ENCODE peak calls at places on chromosomes 3 and 15, in four cellular contexts. X is breast epithelium; G is CD4-positive, CD25-positive, alpha-beta regulatory T cell; Y is psoas muscle. B is an unnamed sample.

GRCh38 chr3:182284793-182285192 is 508.5 kb upstream of the ATP11B start:
- DNase-seq in X (no peak), G (no peak), Y (no peak), B (no peak)

GRCh38 chr3:65233561-65233960 is 545.8 kb upstream of the ADAMTS9 start:
- DNase-seq in G (no peak), X (no peak), Y (no peak), B (no peak)

GRCh38 chr3:46709147-46709654 is 8.0 kb downstream of the TMIE start:
- DNase-seq in Y (peak), X (peak), G (no peak), B (no peak)

GRCh38 chr15:66946578-66947164 is 118.7 kb upstream of the SMAD3 start:
- DNase-seq in Y (peak), X (peak), G (peak), B (peak)

GRCh38 chr3:45683417-45684326 is 5.5 kb upstream of the SACM1L start:
- DNase-seq in Y (peak), G (no peak), X (no peak), B (no peak)

GRCh38 chr3:114846252-114846651 is 300.8 kb downstream of the ZBTB20 start:
- DNase-seq in G (no peak), Y (no peak), X (no peak), B (no peak)

GRCh38 chr15:64979252-64979710 is 10.4 kb downstream of the SPG21 start:
- DNase-seq in X (no peak), Y (no peak), G (no peak), B (no peak)

GRCh38 chr15:78921517-78921916 is 23.3 kb downstream of the CTSH start:
- DNase-seq in Y (no peak), X (no peak), G (no peak), B (no peak)

GRCh38 chr3:180311242-180311641 is 274.5 kb upstream of the PEX5L start:
- DNase-seq in X (no peak), G (no peak), Y (no peak), B (no peak)

GRCh38 chr15:72532991-72533601 is 59.0 kb downstream of the ARIH1 start:
- DNase-seq in X (no peak), G (no peak), Y (no peak), B (no peak)

GRCh38 chr15:69597061-69597592 is 144.5 kb downstream of the RPLP1 start:
- DNase-seq in X (no peak), Y (no peak), G (no peak), B (no peak)

GRCh38 chr3:50121416-50122032 is 32.8 kb downstream of the RBM5 start:
- DNase-seq in Y (peak), G (peak), X (peak), B (peak)

GRCh38 chr3:146577662-146578061 is 27.5 kb downstream of the PLSCR5 start:
- DNase-seq in X (no peak), G (no peak), Y (no peak), B (no peak)

GRCh38 chr3:151100076-151100475 is 14.6 kb downstream of the MED12L start:
- DNase-seq in Y (no peak), G (no peak), X (no peak), B (no peak)

GRCh38 chr3:29363110-29363509 is 82.2 kb downstream of the RBMS3 start:
- DNase-seq in G (no peak), Y (no peak), X (no peak), B (no peak)

GRCh38 chr3:192840143-192840836 is 77.4 kb downstream of the MB21D2 start:
- DNase-seq in Y (no peak), X (no peak), G (no peak), B (no peak)

GRCh38 chr3:59607628-59608027 is 557.8 kb upstream of the CFAP20DC start:
- DNase-seq in Y (no peak), G (no peak), X (no peak), B (no peak)

GRCh38 chr3:141266797-141267555 is 35.4 kb downstream of the PXYLP1 start:
- DNase-seq in G (no peak), X (no peak), Y (no peak), B (peak)

GRCh38 chr3:165624761-165625160 is 212.5 kb downstream of the BCHE start:
- DNase-seq in X (no peak), Y (no peak), G (no peak), B (no peak)

GRCh38 chr15:67822537-67823370 is 2.6 kb upstream of the SKOR1 start:
- DNase-seq in X (no peak), Y (peak), G (no peak), B (no peak)

GRCh38 chr3:10560060-10560861 is 54.9 kb upstream of the ATP2B2 start:
- DNase-seq in G (no peak), X (no peak), Y (no peak), B (no peak)

GRCh38 chr3:104546301-104546700 is 820.4 kb upstream of the ALCAM start:
- DNase-seq in X (no peak), G (no peak), Y (no peak), B (no peak)

GRCh38 chr3:69985266-69985665 is 14.3 kb upstream of the SAMMSON start:
- DNase-seq in Y (no peak), G (no peak), X (no peak), B (no peak)

GRCh38 chr15:66763186-66764066 is 61.4 kb downstream of the SMAD6 start:
- DNase-seq in X (peak), G (no peak), Y (peak), B (no peak)

GRCh38 chr15:29129221-29129620 is 140.4 kb downstream of the NSMCE3 start:
- DNase-seq in Y (no peak), G (no peak), X (no peak), B (no peak)

GRCh38 chr3:193782280-193782654 is 189.3 kb downstream of the OPA1 start:
- DNase-seq in X (peak), G (no peak), Y (no peak), B (no peak)

GRCh38 chr15:36230741-36231140 is 348.7 kb upstream of the CDIN1 start:
- DNase-seq in Y (no peak), X (no peak), G (no peak), B (no peak)

GRCh38 chr3:189710620-189711388 is 79.6 kb downstream of the TP63 start:
- DNase-seq in X (no peak), Y (peak), G (no peak), B (no peak)

GRCh38 chr3:10531031-10531430 is 25.6 kb upstream of the ATP2B2 start:
- DNase-seq in Y (no peak), X (peak), G (no peak), B (no peak)

GRCh38 chr3:176814252-176814651 is 383.0 kb downstream of the TBL1XR1 start:
- DNase-seq in G (no peak), Y (peak), X (no peak), B (no peak)

GRCh38 chr3:46903341-46904302 is 26.1 kb downstream of the PTH1R start:
- DNase-seq in X (no peak), Y (peak), G (no peak), B (no peak)

GRCh38 chr3:43995929-43996378 is 245.7 kb upstream of the TOPAZ1 start:
- DNase-seq in G (no peak), Y (no peak), X (no peak), B (no peak)

GRCh38 chr3:43995078-43995928 is 246.4 kb upstream of the TOPAZ1 start:
- DNase-seq in Y (no peak), G (no peak), X (no peak), B (no peak)

GRCh38 chr3:43996379-43997301 is 245.0 kb upstream of the TOPAZ1 start:
- DNase-seq in X (no peak), Y (no peak), G (no peak), B (no peak)

GRCh38 chr3:43997788-43998373 is 243.8 kb upstream of the TOPAZ1 start:
- DNase-seq in G (no peak), X (no peak), Y (no peak), B (no peak)

DNA sequence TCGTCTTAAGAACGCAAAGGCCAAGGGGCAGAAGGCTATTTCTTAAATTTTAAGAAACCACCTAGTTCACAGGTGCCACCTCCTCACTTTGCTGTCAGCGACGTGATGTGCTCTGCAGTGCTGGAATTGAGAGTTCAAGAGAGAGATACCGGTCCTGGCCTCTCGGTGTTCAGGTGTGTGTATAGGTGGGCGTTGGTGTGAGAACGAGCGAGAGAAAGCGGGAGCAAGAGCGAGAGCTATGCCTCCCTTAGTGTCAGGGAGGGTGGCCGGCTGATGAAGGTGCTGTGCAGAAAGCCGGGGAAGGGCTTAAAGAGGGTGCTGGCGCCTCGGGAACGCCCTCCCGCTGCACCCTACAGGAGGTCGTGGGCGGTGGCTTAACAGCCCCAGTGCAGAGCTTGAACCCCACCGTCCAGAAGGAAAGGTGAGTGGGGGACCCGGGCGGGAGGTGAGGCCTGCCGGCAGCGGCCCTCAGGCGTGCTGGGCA is 247.1 kb upstream of the TOPAZ1 start:
- DNase-seq in G (no peak), X (no peak), Y (no peak), B (no peak)
- H3K4me3 ChIP-seq in G (no peak), X (peak), Y (peak), B (peak)

GRCh38 chr15:74180689-74181602 is 7.4 kb downstream of the ISLR start:
- DNase-seq in X (peak), G (no peak), Y (peak), B (no peak)

GRCh38 chr15:74179983-74180688 is 6.6 kb downstream of the ISLR start:
- DNase-seq in G (no peak), X (peak), Y (peak), B (no peak)

GRCh38 chr15:74176262-74177208 is 3.0 kb downstream of the ISLR start:
- DNase-seq in G (no peak), Y (no peak), X (no peak), B (no peak)

GRCh38 chr15:74178326-74179100 is 5.0 kb downstream of the ISLR start:
- DNase-seq in G (no peak), X (peak), Y (peak), B (no peak)

GRCh38 chr15:74179101-74179841 is 5.8 kb downstream of the ISLR start:
- DNase-seq in G (no peak), Y (peak), X (peak), B (no peak)
- H3K4me3 ChIP-seq in G (no peak), Y (no peak), X (peak), B (no peak)

GRCh38 chr15:40271915-40272712 is 10.8 kb downstream of the ANKRD63 start:
- DNase-seq in X (no peak), G (no peak), Y (no peak), B (no peak)
- H3K4me3 ChIP-seq in X (no peak), G (no peak), Y (no peak), B (no peak)

GRCh38 chr15:92510163-92510882 is 116.6 kb downstream of the ST8SIA2 start:
- DNase-seq in X (no peak), Y (no peak), G (no peak), B (no peak)
- H3K4me3 ChIP-seq in X (no peak), Y (no peak), G (no peak), B (no peak)

DNA sequence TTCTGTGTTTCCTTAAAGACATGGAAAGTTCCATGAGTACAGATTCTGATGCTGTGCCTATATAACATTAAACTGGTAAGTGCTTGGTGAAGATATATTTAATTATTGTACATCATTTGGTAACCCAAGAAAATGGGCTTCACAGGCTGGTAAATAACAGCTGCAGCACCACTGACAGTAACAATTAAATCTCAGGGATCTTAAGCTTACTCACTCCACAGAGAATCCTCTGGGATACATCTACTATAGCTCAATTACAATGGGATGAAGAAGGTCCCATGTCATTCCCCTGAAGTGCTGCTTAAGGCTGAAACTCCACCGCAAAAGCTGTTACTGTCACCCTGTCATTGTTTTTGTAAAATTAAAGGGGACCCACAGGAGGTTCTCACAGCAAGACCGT is 153.0 kb downstream of the IMPG2 start:
- DNase-seq in G (no peak), X (no peak), Y (no peak), B (no peak)
- H3K4me3 ChIP-seq in G (no peak), X (no peak), Y (no peak), B (no peak)

GRCh38 chr15:62749036-62749435 is 293.5 kb upstream of the TPM1 start:
- DNase-seq in X (no peak), Y (no peak), G (no peak), B (no peak)
- H3K4me3 ChIP-seq in X (no peak), Y (no peak), G (no peak), B (no peak)

GRCh38 chr15:98525625-98526024 is 122.7 kb upstream of the IGF1R start:
- DNase-seq in Y (no peak), G (no peak), X (no peak), B (no peak)
- H3K4me3 ChIP-seq in Y (no peak), G (no peak), X (no peak), B (no peak)

DNA sequence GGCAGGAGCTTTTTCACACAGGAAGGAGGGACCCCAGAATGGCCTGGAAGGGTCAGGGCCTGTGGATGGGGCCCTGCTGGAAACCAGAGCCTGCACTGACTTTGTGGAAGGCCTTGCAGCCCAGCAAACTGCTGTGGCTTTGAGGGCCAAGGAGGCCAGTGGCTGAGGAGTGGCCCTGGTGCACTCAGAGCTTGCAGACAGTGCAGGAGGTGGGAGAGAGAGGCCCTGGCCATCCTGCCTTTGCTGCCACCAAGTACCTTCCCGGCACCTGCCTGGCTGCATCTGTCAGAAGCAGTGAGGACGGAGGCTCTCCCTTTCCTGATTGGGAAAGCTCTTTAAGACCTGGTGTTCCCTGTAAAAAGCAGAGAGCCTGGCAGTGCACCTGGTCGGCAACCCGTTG is 6.4 kb downstream of the PSTPIP1 start:
- DNase-seq in G (no peak), Y (peak), X (no peak), B (no peak)
- H3K4me3 ChIP-seq in G (no peak), Y (no peak), X (no peak), B (no peak)

GRCh38 chr3:11582123-11582968 is 61.4 kb downstream of the VGLL4 start:
- DNase-seq in Y (peak), X (peak), G (no peak), B (no peak)
- H3K4me3 ChIP-seq in Y (peak), X (peak), G (no peak), B (no peak)